ENCODE peak calls at places on chromosomes 4 and X, in seven cellular contexts. V is H9, I is mesendoderm, Y is mesenchymal stem cell, W is neuronal stem cell, E is H1, A is trophoblast cell. Z is an unnamed sample.

GRCh38 chr4:38562751-38563198 is 101.2 kb upstream of the KLF3 start:
- DNase-seq in V (no peak), I (peak; percentile 40), Y (peak; percentile 21), W (no peak), E (no peak), A (no peak), Z (peak; percentile 28)

GRCh38 chrX:19121898-19122640 is at the start of gene ADGRG2:
- DNase-seq in V (peak; percentile 37), I (peak; percentile 22), Y (peak; percentile 8), W (peak; percentile 31), E (no peak), A (no peak), Z (peak; percentile 11)

GRCh38 chr4:33054656-33055055 is 2334.5 kb downstream of the PCDH7 start:
- DNase-seq in V (no peak), I (no peak), Y (no peak), W (no peak), E (no peak), A (no peak), Z (no peak)

GRCh38 chr4:172514011-172514410 is 654.6 kb upstream of the GALNT7 start:
- DNase-seq in V (no peak), I (no peak), Y (no peak), W (no peak), E (no peak), A (no peak), Z (no peak)

GRCh38 chrX:69173906-69174305 is 8.7 kb upstream of the PJA1 start:
- DNase-seq in V (peak; percentile 33), I (peak; percentile 38), Y (no peak), W (no peak), E (no peak), A (no peak), Z (no peak)

GRCh38 chr4:54091637-54092404 is 8.1 kb upstream of the GSX2 start:
- DNase-seq in V (peak; percentile 36), I (no peak), Y (peak; percentile 85), W (no peak), E (no peak), A (peak; percentile 51), Z (peak; percentile 70)

GRCh38 chr4:15396157-15396800 is 31.6 kb upstream of the C1QTNF7 start:
- DNase-seq in V (peak; percentile 76), I (peak; percentile 82), Y (peak; percentile 50), W (peak; percentile 38), E (peak; percentile 9), A (peak; percentile 35), Z (peak; percentile 48)

GRCh38 chr4:108425988-108426387 is 194.4 kb upstream of the RPL34 start:
- DNase-seq in V (no peak), I (no peak), Y (peak; percentile 55), W (no peak), E (no peak), A (no peak), Z (peak; percentile 94)

GRCh38 chrX:15973299-15973698 is 118.7 kb upstream of the AP1S2 start:
- DNase-seq in V (peak; percentile 78), I (peak; percentile 85), Y (peak; percentile 27), W (no peak), E (peak; percentile 25), A (no peak), Z (peak; percentile 19)

GRCh38 chr4:1751919-1752283 is 30.6 kb downstream of the TACC3 start:
- DNase-seq in V (no peak), I (no peak), Y (no peak), W (no peak), E (no peak), A (no peak), Z (no peak)

DNA sequence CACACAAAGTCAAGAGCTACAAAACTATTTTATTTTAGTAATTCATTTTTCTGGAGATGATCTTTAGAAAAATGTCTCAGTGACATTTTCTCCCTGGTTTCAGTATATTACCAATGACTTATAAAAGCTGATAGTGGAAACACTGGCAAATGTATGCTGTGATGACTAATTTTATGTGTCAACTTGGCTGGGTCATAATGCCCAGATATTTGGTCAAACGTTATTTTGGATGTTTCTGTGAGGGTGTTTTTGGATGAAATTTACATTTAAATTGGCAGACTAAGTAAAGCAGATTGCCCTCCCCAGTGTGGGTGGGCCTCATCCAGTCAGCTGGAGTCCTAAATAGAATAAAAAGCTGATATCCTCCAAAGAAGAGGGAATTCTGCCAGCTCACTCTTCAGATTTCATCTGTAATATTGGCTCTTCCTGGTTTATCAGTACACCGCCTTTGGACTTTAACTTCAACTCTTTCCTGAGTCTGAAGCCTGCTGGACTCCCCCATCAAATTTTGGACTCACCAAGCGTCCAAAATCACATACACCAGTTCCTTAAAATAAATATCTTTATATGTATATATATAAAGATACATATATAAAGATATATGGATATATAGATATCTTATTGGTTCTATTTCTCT is 31.2 kb upstream of the RAB40A start:
- DNase-seq in V (no peak), I (no peak), Y (no peak), W (no peak), E (no peak), A (no peak), Z (no peak)
- H3K18ac ChIP-seq in V (no peak overlapping the region), I (no peak overlapping the region), Y (no peak overlapping the region), W (no peak overlapping the region), E (no peak overlapping the region), A (no peak overlapping the region), Z (no peak overlapping the region)

DNA sequence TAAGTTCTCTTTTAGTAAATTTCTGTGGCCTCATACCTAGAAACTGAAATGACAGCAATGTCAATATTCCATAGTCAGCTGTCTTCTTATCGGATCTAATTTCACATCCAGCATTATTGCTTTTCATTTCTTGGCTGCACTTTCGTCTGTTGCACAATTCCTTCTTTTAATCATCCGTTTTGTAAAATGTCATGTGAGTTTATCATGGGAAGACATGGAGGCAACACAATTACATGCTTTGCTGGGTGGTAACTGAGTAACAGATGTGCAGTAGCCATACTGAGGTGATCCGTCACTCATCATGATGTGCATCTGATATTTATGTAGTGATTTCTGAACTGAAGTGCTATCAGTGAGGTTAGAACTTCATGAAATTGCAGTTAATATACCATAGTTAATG is 68.3 kb upstream of the SLC7A11 start:
- DNase-seq in V (no peak), I (no peak), Y (no peak), W (no peak), E (no peak), A (no peak), Z (peak; percentile 53)
- H3K4me1 ChIP-seq in V (no peaks in the 10 kb centered on the region), I (no peaks in the 10 kb centered on the region), Y (no peaks in the 10 kb centered on the region), W (peaks cover 3% of the 10 kb centered on the region), E (no peaks in the 10 kb centered on the region), A (peaks cover 3% of the 10 kb centered on the region), Z (peaks cover 5% of the 10 kb centered on the region)

GRCh38 chr4:165410214-165410613 is 31.4 kb downstream of the CPE start:
- DNase-seq in V (no peak), I (no peak), Y (no peak), W (no peak), E (no peak), A (no peak), Z (no peak)
- H2BK5ac ChIP-seq in V (no peak overlapping the region), I (no peak overlapping the region), Y (no peak overlapping the region), W (no peak overlapping the region), E (no peak overlapping the region), A (no peak overlapping the region), Z (no peak overlapping the region)

GRCh38 chrX:100263650-100264049 is 146.4 kb downstream of the PCDH19 start:
- DNase-seq in V (no peak), I (no peak), Y (no peak), W (no peak), E (no peak), A (no peak), Z (no peak)
- H3K18ac ChIP-seq in V (no peak overlapping the region), I (no peak overlapping the region), Y (no peak overlapping the region), W (no peak overlapping the region), E (no peak overlapping the region), A (no peak overlapping the region), Z (no peak overlapping the region)

GRCh38 chr4:6914448-6914847 is 4.8 kb downstream of the TBC1D14 start:
- DNase-seq in V (no peak), I (no peak), Y (peak; percentile 62), W (no peak), E (no peak), A (no peak), Z (no peak)
- H3K4me1 ChIP-seq in V (peaks cover 5% of the 10 kb centered on the region), I (no peaks in the 10 kb centered on the region), Y (peaks cover 36% of the 10 kb centered on the region), W (peaks cover 19% of the 10 kb centered on the region), E (peaks cover 36% of the 10 kb centered on the region), A (peaks cover 34% of the 10 kb centered on the region), Z (peaks cover 13% of the 10 kb centered on the region)

DNA sequence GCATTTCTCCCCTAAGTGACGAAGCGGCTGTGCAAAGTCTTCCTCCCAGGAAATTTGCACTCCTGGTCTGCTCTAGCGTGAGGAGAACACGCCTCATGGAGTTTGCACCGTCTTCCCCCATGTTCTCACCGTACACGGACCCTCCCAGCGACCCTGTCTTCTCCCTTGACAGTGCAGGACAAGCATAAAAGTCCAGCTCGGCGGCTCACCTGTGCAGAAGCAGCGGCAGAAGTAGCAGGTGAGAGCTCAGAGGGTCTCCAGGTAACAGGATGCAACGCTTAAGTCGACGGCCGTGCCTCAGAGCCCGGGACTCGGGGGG is 314 bp downstream of the P2RY8 start:
- DNase-seq in V (no peak), I (no peak), Y (no peak), W (no peak), E (no peak), A (no peak), Z (no peak)
- H2BK5ac ChIP-seq in V (no peak overlapping the region), I (no peak overlapping the region), Y (no peak overlapping the region), W (no peak overlapping the region), E (no peak overlapping the region), A (no peak overlapping the region), Z (no peak overlapping the region)

Z was measured in IMR-90.